ENCODE peak calls at places on chromosomes 7 and 10, in seven cellular contexts. X, R, H, S, W, D and E are unnamed samples.

GRCh38 chr10:5442056-5442989 is 30.0 kb downstream of the NET1 start:
- DNase-seq in X (peak; percentile 55), D (peak; percentile 94), S (peak; percentile 39), W (no peak), R (peak; percentile 69), H (no peak), E (no peak)

GRCh38 chr7:561631-562393 is 42.2 kb upstream of the PDGFA start:
- DNase-seq in H (no peak), R (no peak), W (no peak), X (no peak), D (no peak), S (no peak), E (no peak)

GRCh38 chr10:34474060-34474376 is 341.1 kb downstream of the PARD3 start:
- DNase-seq in H (no peak), X (peak; percentile 74), D (peak; percentile 96), S (no peak), R (peak; percentile 57), W (no peak), E (no peak)

GRCh38 chr10:127524229-127524628 is 24.9 kb upstream of the NPS start:
- DNase-seq in W (no peak), S (peak; percentile 75), X (no peak), H (no peak), D (no peak), R (no peak), E (no peak)

GRCh38 chr10:26464632-26465280 is 26.6 kb downstream of the APBB1IP start:
- DNase-seq in X (no peak), W (no peak), D (no peak), S (no peak), R (no peak), H (no peak), E (no peak)

GRCh38 chr7:115070311-115070710 is 148.4 kb downstream of the MDFIC start:
- DNase-seq in D (no peak), R (no peak), W (no peak), H (no peak), X (no peak), S (no peak), E (no peak)

GRCh38 chr7:98346515-98347069 is 54.3 kb downstream of the BAIAP2L1 start:
- DNase-seq in W (no peak), R (no peak), D (no peak), X (no peak), H (no peak), S (no peak), E (no peak)

GRCh38 chr10:131851332-131851731 is 49.5 kb upstream of the PPP2R2D start:
- DNase-seq in R (no peak), D (no peak), X (no peak), W (no peak), H (no peak), S (no peak), E (no peak)

GRCh38 chr10:70765794-70766594 is 19.2 kb downstream of the TBATA start:
- DNase-seq in R (no peak), W (peak; percentile 9), H (no peak), S (no peak), D (no peak), X (no peak), E (no peak)

GRCh38 chr7:100428967-100429636 is 529 bp upstream of the MEPCE start:
- DNase-seq in X (peak; percentile 99), R (peak; percentile 99), S (peak; percentile 100), D (peak; percentile 100), W (peak; percentile 99), H (peak; percentile 100), E (peak; percentile 100)

GRCh38 chr10:42638821-42639270 is 476 bp upstream of the ZNF33B start:
- DNase-seq in X (no peak), D (no peak), S (no peak), H (no peak), W (no peak), R (no peak), E (no peak)

GRCh38 chr10:121608669-121609190 is 10.5 kb upstream of the FGFR2 start:
- DNase-seq in S (peak; percentile 46), D (peak; percentile 42), H (no peak), W (peak; percentile 81), X (no peak), R (no peak), E (no peak)

GRCh38 chr7:34156336-34156735 is 251.0 kb downstream of the BMPER start:
- DNase-seq in W (no peak), R (peak; percentile 8), H (no peak), D (no peak), X (peak; percentile 7), S (no peak), E (no peak)

GRCh38 chr10:110561292-110561691 is 6.2 kb upstream of the SMC3 start:
- DNase-seq in X (no peak), D (no peak), R (no peak), S (no peak), H (no peak), W (no peak), E (no peak)

GRCh38 chr10:124665091-124665490 is 79.1 kb downstream of the FAM53B start:
- DNase-seq in H (no peak), S (no peak), X (no peak), R (no peak), D (no peak), W (no peak), E (no peak)

GRCh38 chr10:91551856-91552255 is 81.0 kb downstream of the PPP1R3C start:
- DNase-seq in R (peak; percentile 69), X (peak; percentile 80), H (peak; percentile 66), S (peak; percentile 89), D (no peak), W (peak; percentile 86), E (peak; percentile 56)

GRCh38 chr7:117124585-117125220 is 171.4 kb downstream of the ST7 start:
- DNase-seq in S (no peak), R (peak; percentile 98), W (no peak), X (peak; percentile 97), D (peak; percentile 75), H (no peak), E (no peak)

GRCh38 chr10:75234683-75235374 is 928 bp downstream of the COMTD1 start:
- DNase-seq in D (peak; percentile 81), X (no peak), S (peak; percentile 90), H (no peak), W (peak; percentile 73), R (no peak), E (peak; percentile 52)

GRCh38 chr10:75235375-75236177 is at the start of gene COMTD1:
- DNase-seq in W (peak; percentile 98), X (peak; percentile 82), S (peak; percentile 96), D (peak; percentile 97), H (peak; percentile 91), R (peak; percentile 82), E (peak; percentile 85)

GRCh38 chr10:75233444-75234016 is 2.2 kb downstream of the COMTD1 start:
- DNase-seq in D (peak; percentile 31), S (peak; percentile 75), R (no peak), X (no peak), W (no peak), H (no peak), E (no peak)

GRCh38 chr10:75236178-75236825 is 545 bp upstream of the COMTD1 start:
- DNase-seq in W (no peak), H (no peak), D (no peak), S (no peak), X (no peak), R (no peak), E (no peak)

DNA sequence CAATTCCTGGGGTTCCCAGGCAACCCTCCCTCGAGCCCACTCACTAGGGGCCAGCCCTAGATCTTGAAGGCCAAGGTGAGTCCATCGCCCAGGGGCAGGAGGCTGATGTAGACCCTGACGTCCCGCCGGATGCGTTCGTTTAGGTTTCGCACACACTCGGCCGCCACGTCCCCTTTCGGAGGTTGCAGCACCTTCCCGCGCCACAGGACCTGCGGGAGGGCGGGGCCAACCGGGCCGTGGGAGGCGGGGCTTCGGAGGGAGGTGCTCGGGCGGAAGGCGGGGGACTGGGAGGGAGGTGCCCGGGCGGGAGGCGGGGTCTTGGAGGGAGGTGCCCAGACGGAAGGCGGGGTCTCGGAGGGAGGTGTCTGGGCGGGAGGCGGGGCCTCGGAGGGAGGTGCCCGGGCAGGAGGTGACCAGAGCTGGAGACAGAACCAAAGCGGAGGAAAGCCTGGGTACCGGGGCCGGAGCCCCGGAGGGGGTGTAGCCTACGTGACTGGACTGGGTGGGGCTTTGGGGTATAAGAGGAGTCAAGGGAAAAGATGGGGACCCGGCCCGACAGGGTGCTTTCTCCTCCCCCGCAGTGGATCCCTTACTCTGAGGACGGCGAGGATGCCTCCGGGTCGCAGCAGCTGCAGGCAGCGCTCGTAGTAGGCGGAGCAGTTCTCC is 1.6 kb downstream of the COMTD1 start:
- DNase-seq in R (peak; percentile 85), X (peak; percentile 73), S (peak; percentile 98), D (peak; percentile 96), W (peak; percentile 98), H (peak; percentile 93), E (peak; percentile 84)
- H2BK120ac ChIP-seq in R (no peak overlapping the region), X (peak overlapping the region; percentile 34), S (no peak overlapping the region), D (peak overlapping the region; percentile 57), W (no peak overlapping the region), H (no peak overlapping the region), E (peak overlapping the region; percentile 75)

GRCh38 chr10:66538352-66538751 is 387.5 kb upstream of the LRRTM3 start:
- DNase-seq in W (no peak), S (peak; percentile 18), H (no peak), D (no peak), R (peak; percentile 39), X (no peak), E (no peak)
- H2BK120ac ChIP-seq in W (no peak overlapping the region), S (no peak overlapping the region), H (no peak overlapping the region), D (no peak overlapping the region), R (no peak overlapping the region), X (no peak overlapping the region), E (no peak overlapping the region)

GRCh38 chr10:78337646-78338391 is 304.2 kb downstream of the RPS24 start:
- DNase-seq in D (no peak), R (peak; percentile 29), H (no peak), X (peak; percentile 40), S (no peak), W (peak; percentile 17), E (no peak)

GRCh38 chr10:78337016-78337415 is 303.4 kb downstream of the RPS24 start:
- DNase-seq in R (no peak), D (no peak), H (no peak), S (no peak), X (no peak), W (peak; percentile 7), E (no peak)

GRCh38 chr10:78336402-78336791 is 302.7 kb downstream of the RPS24 start:
- DNase-seq in S (no peak), R (peak; percentile 87), H (no peak), D (no peak), X (peak; percentile 97), W (no peak), E (no peak)

GRCh38 chr10:78339251-78339650 is 305.6 kb downstream of the RPS24 start:
- DNase-seq in D (no peak), W (peak; percentile 7), R (no peak), H (no peak), X (no peak), S (no peak), E (no peak)

GRCh38 chr10:78338717-78339116 is 305.1 kb downstream of the RPS24 start:
- DNase-seq in X (no peak), S (no peak), W (no peak), H (no peak), D (no peak), R (no peak), E (no peak)
- H2BK120ac ChIP-seq in X (no peak overlapping the region), S (no peak overlapping the region), W (no peak overlapping the region), H (no peak overlapping the region), D (no peak overlapping the region), R (no peak overlapping the region), E (no peak overlapping the region)

DNA sequence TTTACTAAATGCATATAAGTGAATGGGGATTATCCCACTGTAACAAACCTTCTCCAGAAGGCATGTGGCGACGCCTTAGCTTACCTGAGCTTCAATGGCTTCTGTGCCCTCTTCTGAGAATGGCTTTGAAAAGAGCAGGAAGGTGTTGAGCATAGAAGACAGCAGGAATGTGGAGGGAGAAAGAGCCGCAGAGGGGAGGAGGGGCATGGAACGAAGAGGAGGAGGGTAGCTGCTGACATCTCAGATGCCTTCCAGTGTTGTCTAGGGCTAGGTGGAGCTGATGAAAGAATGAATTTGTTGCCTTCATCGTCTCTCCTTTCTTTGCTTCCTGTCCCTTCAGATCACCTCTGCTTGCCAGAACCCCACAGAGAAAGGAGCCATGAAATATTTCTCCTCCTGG is 86.2 kb downstream of the ITIH5 start:
- DNase-seq in H (no peak), S (peak; percentile 36), D (no peak), W (no peak), X (no peak), R (no peak), E (no peak)
- H2BK120ac ChIP-seq in H (no peak overlapping the region), S (no peak overlapping the region), D (no peak overlapping the region), W (no peak overlapping the region), X (no peak overlapping the region), R (no peak overlapping the region), E (no peak overlapping the region)